ENCODE peak calls at places on chromosomes 7 and 10, in nine cellular contexts. One of them, this sample, is unnamed.

GRCh38 chr10:44932338-44933116 is 21.4 kb downstream of the TMEM72 start:
- DNase-seq in stimulated activated CD8-positive, alpha-beta memory T cell treated with anti-CD3 and anti-CD28 coated beads, Interleukin-4, amount 100 ng/mL, for 1 hour: peak; percentile 78
- DNase-seq in prostate gland: peak; percentile 80
- DNase-seq in NCI-H1048: peak; percentile 43
- DNase-seq in stimulated activated CD4-positive, alpha-beta T cell treated with anti-CD3 and anti-CD28 coated beads, TNF-alpha, amount 100 ng/mL, for 24 hours: peak; percentile 80
- DNase-seq in cortex of kidney: no peak
- DNase-seq in A172: peak; percentile 74
- DNase-seq in sigmoid colon: peak; percentile 93
- DNase-seq in adrenal gland: peak; percentile 95
- DNase-seq in this sample: peak; percentile 94

GRCh38 chr7:94344826-94345225 is 49.9 kb upstream of the COL1A2 start:
- DNase-seq in stimulated activated CD4-positive, alpha-beta T cell treated with anti-CD3 and anti-CD28 coated beads, TNF-alpha, amount 100 ng/mL, for 24 hours: no peak
- DNase-seq in cortex of kidney: no peak
- DNase-seq in adrenal gland: no peak
- DNase-seq in NCI-H1048: no peak
- DNase-seq in A172: peak; percentile 64
- DNase-seq in prostate gland: no peak
- DNase-seq in sigmoid colon: no peak
- DNase-seq in stimulated activated CD8-positive, alpha-beta memory T cell treated with anti-CD3 and anti-CD28 coated beads, Interleukin-4, amount 100 ng/mL, for 1 hour: no peak
- DNase-seq in this sample: no peak

GRCh38 chr7:30224511-30225031 is 59.8 kb upstream of the ZNRF2 start:
- DNase-seq in sigmoid colon: no peak
- DNase-seq in prostate gland: no peak
- DNase-seq in adrenal gland: peak; percentile 26
- DNase-seq in stimulated activated CD4-positive, alpha-beta T cell treated with anti-CD3 and anti-CD28 coated beads, TNF-alpha, amount 100 ng/mL, for 24 hours: no peak
- DNase-seq in A172: peak; percentile 88
- DNase-seq in cortex of kidney: no peak
- DNase-seq in stimulated activated CD8-positive, alpha-beta memory T cell treated with anti-CD3 and anti-CD28 coated beads, Interleukin-4, amount 100 ng/mL, for 1 hour: no peak
- DNase-seq in NCI-H1048: no peak
- DNase-seq in this sample: no peak

GRCh38 chr7:64882341-64883112 is 20.5 kb upstream of the ZNF273 start:
- DNase-seq in stimulated activated CD8-positive, alpha-beta memory T cell treated with anti-CD3 and anti-CD28 coated beads, Interleukin-4, amount 100 ng/mL, for 1 hour: no peak
- DNase-seq in adrenal gland: peak; percentile 44
- DNase-seq in prostate gland: peak; percentile 70
- DNase-seq in NCI-H1048: no peak
- DNase-seq in sigmoid colon: peak; percentile 86
- DNase-seq in cortex of kidney: no peak
- DNase-seq in A172: no peak
- DNase-seq in stimulated activated CD4-positive, alpha-beta T cell treated with anti-CD3 and anti-CD28 coated beads, TNF-alpha, amount 100 ng/mL, for 24 hours: peak; percentile 37
- DNase-seq in this sample: peak; percentile 70

GRCh38 chr7:26398436-26399308 is 107.0 kb downstream of the SNX10 start:
- DNase-seq in A172: peak; percentile 46
- DNase-seq in cortex of kidney: no peak
- DNase-seq in NCI-H1048: peak; percentile 63
- DNase-seq in sigmoid colon: peak; percentile 76
- DNase-seq in stimulated activated CD8-positive, alpha-beta memory T cell treated with anti-CD3 and anti-CD28 coated beads, Interleukin-4, amount 100 ng/mL, for 1 hour: no peak
- DNase-seq in adrenal gland: peak; percentile 66
- DNase-seq in stimulated activated CD4-positive, alpha-beta T cell treated with anti-CD3 and anti-CD28 coated beads, TNF-alpha, amount 100 ng/mL, for 24 hours: peak; percentile 42
- DNase-seq in prostate gland: peak; percentile 35
- DNase-seq in this sample: no peak

GRCh38 chr10:109920011-109920410 is 3.3 kb downstream of the XPNPEP1 start:
- DNase-seq in stimulated activated CD8-positive, alpha-beta memory T cell treated with anti-CD3 and anti-CD28 coated beads, Interleukin-4, amount 100 ng/mL, for 1 hour: no peak
- DNase-seq in prostate gland: no peak
- DNase-seq in NCI-H1048: no peak
- DNase-seq in stimulated activated CD4-positive, alpha-beta T cell treated with anti-CD3 and anti-CD28 coated beads, TNF-alpha, amount 100 ng/mL, for 24 hours: no peak
- DNase-seq in adrenal gland: no peak
- DNase-seq in cortex of kidney: no peak
- DNase-seq in sigmoid colon: no peak
- DNase-seq in A172: no peak
- DNase-seq in this sample: no peak

GRCh38 chr10:5355762-5356478 is 8.8 kb upstream of the UCN3 start:
- DNase-seq in sigmoid colon: no peak
- DNase-seq in adrenal gland: no peak
- DNase-seq in stimulated activated CD8-positive, alpha-beta memory T cell treated with anti-CD3 and anti-CD28 coated beads, Interleukin-4, amount 100 ng/mL, for 1 hour: no peak
- DNase-seq in prostate gland: no peak
- DNase-seq in cortex of kidney: no peak
- DNase-seq in stimulated activated CD4-positive, alpha-beta T cell treated with anti-CD3 and anti-CD28 coated beads, TNF-alpha, amount 100 ng/mL, for 24 hours: no peak
- DNase-seq in NCI-H1048: no peak
- DNase-seq in A172: no peak
- DNase-seq in this sample: no peak

GRCh38 chr7:16933296-16934248 is 51.8 kb upstream of the AGR3 start:
- DNase-seq in prostate gland: no peak
- DNase-seq in A172: no peak
- DNase-seq in sigmoid colon: no peak
- DNase-seq in NCI-H1048: no peak
- DNase-seq in adrenal gland: no peak
- DNase-seq in stimulated activated CD8-positive, alpha-beta memory T cell treated with anti-CD3 and anti-CD28 coated beads, Interleukin-4, amount 100 ng/mL, for 1 hour: no peak
- DNase-seq in cortex of kidney: no peak
- DNase-seq in stimulated activated CD4-positive, alpha-beta T cell treated with anti-CD3 and anti-CD28 coated beads, TNF-alpha, amount 100 ng/mL, for 24 hours: no peak
- DNase-seq in this sample: no peak

GRCh38 chr7:116542618-116543017 is 17.8 kb downstream of the CAV1 start:
- DNase-seq in cortex of kidney: no peak
- DNase-seq in NCI-H1048: no peak
- DNase-seq in stimulated activated CD8-positive, alpha-beta memory T cell treated with anti-CD3 and anti-CD28 coated beads, Interleukin-4, amount 100 ng/mL, for 1 hour: no peak
- DNase-seq in prostate gland: no peak
- DNase-seq in sigmoid colon: no peak
- DNase-seq in stimulated activated CD4-positive, alpha-beta T cell treated with anti-CD3 and anti-CD28 coated beads, TNF-alpha, amount 100 ng/mL, for 24 hours: no peak
- DNase-seq in A172: no peak
- DNase-seq in adrenal gland: no peak
- DNase-seq in this sample: no peak

GRCh38 chr7:143460585-143460984 is 17.1 kb upstream of the TAS2R41 start:
- DNase-seq in stimulated activated CD8-positive, alpha-beta memory T cell treated with anti-CD3 and anti-CD28 coated beads, Interleukin-4, amount 100 ng/mL, for 1 hour: no peak
- DNase-seq in NCI-H1048: no peak
- DNase-seq in stimulated activated CD4-positive, alpha-beta T cell treated with anti-CD3 and anti-CD28 coated beads, TNF-alpha, amount 100 ng/mL, for 24 hours: no peak
- DNase-seq in A172: no peak
- DNase-seq in adrenal gland: no peak
- DNase-seq in sigmoid colon: no peak
- DNase-seq in prostate gland: no peak
- DNase-seq in cortex of kidney: no peak
- DNase-seq in this sample: no peak

GRCh38 chr7:129989466-129989865 is 36.7 kb upstream of the UBE2H start:
- DNase-seq in NCI-H1048: peak; percentile 5
- DNase-seq in A172: no peak
- DNase-seq in prostate gland: no peak
- DNase-seq in sigmoid colon: no peak
- DNase-seq in adrenal gland: no peak
- DNase-seq in stimulated activated CD4-positive, alpha-beta T cell treated with anti-CD3 and anti-CD28 coated beads, TNF-alpha, amount 100 ng/mL, for 24 hours: peak; percentile 65
- DNase-seq in stimulated activated CD8-positive, alpha-beta memory T cell treated with anti-CD3 and anti-CD28 coated beads, Interleukin-4, amount 100 ng/mL, for 1 hour: no peak
- DNase-seq in cortex of kidney: no peak
- DNase-seq in this sample: no peak

GRCh38 chr10:6737758-6738463 is 157.8 kb upstream of the PRKCQ start:
- DNase-seq in stimulated activated CD4-positive, alpha-beta T cell treated with anti-CD3 and anti-CD28 coated beads, TNF-alpha, amount 100 ng/mL, for 24 hours: no peak
- DNase-seq in sigmoid colon: no peak
- DNase-seq in cortex of kidney: no peak
- DNase-seq in adrenal gland: no peak
- DNase-seq in prostate gland: no peak
- DNase-seq in stimulated activated CD8-positive, alpha-beta memory T cell treated with anti-CD3 and anti-CD28 coated beads, Interleukin-4, amount 100 ng/mL, for 1 hour: no peak
- DNase-seq in NCI-H1048: no peak
- DNase-seq in A172: peak; percentile 60
- DNase-seq in this sample: no peak